ENCODE peak calls at places on chromosome 3, in four cellular contexts. Q is GM12878, A is H1, V is K562. I is an unnamed sample.

GRCh38 chr3:14231998-14232501 is 53.4 kb downstream of the LSM3 start:
- DNase-seq in Q (no peak), A (no peak), V (no peak), I (no peak)

GRCh38 chr3:2099779-2100191 is 1.1 kb downstream of the CNTN4 start:
- DNase-seq in Q (no peak), A (peak; percentile 56), V (no peak), I (no peak)

GRCh38 chr3:59818033-59818936 is 768.5 kb upstream of the CFAP20DC start:
- DNase-seq in Q (no peak), A (no peak), V (no peak), I (no peak)

GRCh38 chr3:191350389-191351090 is 20.2 kb upstream of the UTS2B start:
- DNase-seq in Q (no peak), A (no peak), V (no peak), I (no peak)

GRCh38 chr3:144369151-144369879 is 397.7 kb downstream of the DIPK2A start:
- DNase-seq in Q (no peak), A (no peak), V (no peak), I (no peak)

GRCh38 chr3:134791992-134792391 is 3.1 kb upstream of the EPHB1 start:
- DNase-seq in Q (no peak), A (peak; percentile 27), V (no peak), I (no peak)

GRCh38 chr3:141000027-141000663 is 51.0 kb upstream of the SPSB4 start:
- DNase-seq in Q (peak; percentile 7), A (peak; percentile 76), V (peak; percentile 20), I (peak; percentile 43)

GRCh38 chr3:185172086-185173049 is 19.5 kb upstream of the C3orf70 start:
- DNase-seq in Q (peak; percentile 30), A (no peak), V (no peak), I (no peak)

DNA sequence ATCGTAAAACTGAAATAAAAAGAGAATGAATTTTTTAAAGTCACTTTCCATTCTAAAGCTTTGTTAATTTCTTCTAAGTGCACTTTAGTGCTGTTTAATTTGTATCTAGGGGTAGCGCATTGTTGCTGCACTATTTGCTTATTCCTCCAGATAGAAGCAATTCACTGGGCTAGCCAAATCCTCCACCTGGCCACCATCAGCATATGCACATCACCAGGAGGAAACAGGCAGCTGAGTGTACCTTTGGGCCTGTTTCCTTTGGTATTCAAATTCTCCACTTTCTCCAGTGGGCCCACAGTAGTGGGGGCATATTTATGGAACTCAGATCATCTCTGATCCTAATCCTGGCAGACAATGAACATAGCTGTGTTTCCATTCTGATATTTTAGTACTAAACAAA is 29.8 kb upstream of the CPB1 start:
- DNase-seq in Q (no peak), A (no peak), V (no peak), I (no peak)
- TF ChIP-seq BRCA1 in Q (no peak), A (no peak), V (no peak), I (no peak)

DNA sequence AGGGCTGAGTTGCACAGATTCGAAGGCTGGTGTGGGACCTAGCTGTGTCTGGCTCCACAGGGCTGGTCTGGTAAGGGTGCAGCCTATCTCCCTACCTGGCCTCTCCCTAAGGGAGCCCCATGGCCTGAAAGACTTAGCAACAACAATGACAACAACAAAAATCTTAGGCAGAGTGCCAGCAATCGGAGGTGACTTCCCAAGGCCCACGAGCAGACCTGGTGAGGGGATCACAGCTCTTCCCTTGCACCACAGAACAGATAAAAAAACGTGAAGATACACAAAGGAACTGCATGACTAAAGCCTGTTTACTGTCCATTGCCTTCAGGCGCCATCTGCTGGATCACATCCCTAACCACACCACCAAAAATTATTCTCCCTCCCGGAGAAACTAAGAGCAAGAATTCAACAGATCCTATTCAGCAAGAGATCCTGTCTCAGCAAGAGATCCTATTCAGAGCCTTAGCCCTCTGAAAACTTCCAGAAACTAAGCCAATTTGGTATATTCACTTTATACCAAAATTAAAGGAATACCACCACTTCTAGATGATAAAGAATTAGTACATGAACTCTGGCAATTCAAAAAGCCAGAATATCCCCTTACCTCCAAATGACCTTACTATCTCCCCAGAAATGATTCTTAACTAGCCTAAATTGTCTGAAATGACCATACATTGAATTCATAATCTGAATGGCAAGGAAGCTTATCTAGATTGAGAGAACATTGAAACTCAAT is 24.1 kb upstream of the OR5K4 start:
- DNase-seq in Q (peak; percentile 27), A (peak; percentile 71), V (peak; percentile 10), I (peak; percentile 40)
- TF ChIP-seq BRCA1 in Q (no peak), A (no peak), V (no peak), I (no peak)

GRCh38 chr3:177724020-177724638 is 526.8 kb upstream of the TBL1XR1 start:
- DNase-seq in Q (no peak), A (no peak), V (no peak), I (no peak)
- TF ChIP-seq BRCA1 in Q (no peak), A (no peak), V (no peak), I (no peak)

GRCh38 chr3:26118165-26118564 is 328.3 kb downstream of the OXSM start:
- DNase-seq in Q (no peak), A (peak; percentile 47), V (no peak), I (no peak)
- TF ChIP-seq BRCA1 in Q (no peak), A (no peak), V (no peak), I (no peak)

GRCh38 chr3:54963621-54964020 is 35.8 kb upstream of the LRTM1 start:
- DNase-seq in Q (no peak), A (no peak), V (no peak), I (no peak)
- TF ChIP-seq BRCA1 in Q (no peak), A (no peak), V (no peak), I (no peak)

GRCh38 chr3:28698706-28699105 is 350.1 kb upstream of the AZI2 start:
- DNase-seq in Q (no peak), A (no peak), V (no peak), I (no peak)
- TF ChIP-seq BRCA1 in Q (no peak), A (no peak), V (no peak), I (no peak)